ENCODE peak calls at places on chromosomes 6 and 20, in six cellular contexts. R is G401, D is H4, Z is COR-L47, S is lower lobe of right lung, U is AML-193. E is an unnamed sample.

GRCh38 chr6:161486326-161486725 is 212.5 kb upstream of the AGPAT4 start:
- DNase-seq in S (no peak), R (no peak), D (peak; percentile 45), Z (no peak), U (no peak), E (peak; percentile 36)

GRCh38 chr6:14092301-14092700 is 25.3 kb upstream of the CD83 start:
- DNase-seq in U (no peak), D (no peak), R (no peak), Z (no peak), S (no peak), E (no peak)

GRCh38 chr20:62936996-62937352 is 973 bp upstream of the GID8 start:
- DNase-seq in D (no peak), R (no peak), S (no peak), Z (no peak), U (peak; percentile 35), E (peak; percentile 63)

GRCh38 chr20:36482044-36482473 is 59.3 kb upstream of the MYL9 start:
- DNase-seq in D (no peak), U (no peak), Z (peak; percentile 40), S (peak; percentile 66), R (peak; percentile 98), E (no peak)

GRCh38 chr20:889110-889509 is 27.0 kb downstream of the ANGPT4 start:
- DNase-seq in D (no peak), S (no peak), U (no peak), Z (no peak), R (no peak), E (no peak)

GRCh38 chr6:143164565-143165105 is 103.9 kb downstream of the AIG1 start:
- DNase-seq in D (peak; percentile 46), U (no peak), Z (no peak), R (no peak), S (no peak), E (no peak)

GRCh38 chr20:19758888-19759331 is 852 bp downstream of the RIN2 start:
- DNase-seq in R (no peak), S (peak; percentile 86), Z (no peak), D (peak; percentile 53), U (no peak), E (peak; percentile 74)

GRCh38 chr20:3753098-3753497 is 14.5 kb downstream of the ADISSP start:
- DNase-seq in D (peak; percentile 49), U (peak; percentile 77), Z (peak; percentile 38), R (peak; percentile 63), S (no peak), E (peak; percentile 73)

GRCh38 chr20:58667975-58668374 is 16.9 kb downstream of the STX16 start:
- DNase-seq in R (no peak), Z (no peak), S (no peak), U (no peak), D (no peak), E (no peak)

GRCh38 chr20:2874456-2874855 is 1.2 kb downstream of the PTPRA start:
- DNase-seq in S (no peak), D (no peak), R (peak; percentile 62), U (no peak), Z (no peak), E (no peak)

GRCh38 chr6:17741507-17741906 is 34.8 kb upstream of the NUP153 start:
- DNase-seq in S (no peak), Z (no peak), R (no peak), U (no peak), D (no peak), E (no peak)

GRCh38 chr6:160112628-160113294 is 8.9 kb upstream of the SLC22A1 start:
- DNase-seq in R (no peak), S (no peak), D (no peak), Z (no peak), U (no peak), E (no peak)

GRCh38 chr20:40763646-40764295 is 74.7 kb upstream of the MAFB start:
- DNase-seq in R (peak; percentile 58), Z (no peak), D (no peak), U (no peak), S (no peak), E (peak; percentile 26)

GRCh38 chr6:17439243-17439993 is 46.0 kb downstream of the CAP2 start:
- DNase-seq in Z (no peak), D (no peak), S (no peak), U (no peak), R (no peak), E (no peak)

E was measured in hepatocyte.